ENCODE peak calls at places on chromosomes 16 and 17, in five cellular contexts. K is GM12891, J is H1, Y is K562, A is GM12878. B is an unnamed sample.
A peak's percentile ranks its signal among the peaks of the same experiment; 100 is the strongest.

GRCh38 chr16:89953671-89954406 is 5.3 kb downstream of the DEF8 start:
- DNase-seq in K (peak; percentile 74), J (no peak), Y (no peak), A (no peak), B (peak; percentile 78)

GRCh38 chr16:88505405-88506082 is 52.5 kb downstream of the ZFPM1 start:
- DNase-seq in K (peak; percentile 63), J (no peak), Y (no peak), A (no peak), B (peak; percentile 74)

GRCh38 chr16:24132048-24132796 is 123.9 kb upstream of the CACNG3 start:
- DNase-seq in K (no peak), J (no peak), Y (no peak), A (no peak), B (no peak)

GRCh38 chr16:81850197-81850944 is 71.3 kb downstream of the PLCG2 start:
- DNase-seq in K (no peak), J (no peak), Y (no peak), A (no peak), B (no peak)

GRCh38 chr17:57662644-57663308 is 82.3 kb downstream of the CCDC182 start:
- DNase-seq in K (peak; percentile 42), J (peak; percentile 82), Y (peak; percentile 98), A (no peak), B (peak; percentile 59)

GRCh38 chr16:26598989-26599785 is 467.5 kb upstream of the C16orf82 start:
- DNase-seq in K (no peak), J (peak; percentile 17), Y (no peak), A (no peak), B (no peak)

GRCh38 chr17:7262192-7263070 is at the start of gene CLDN7:
- DNase-seq in K (no peak), J (peak; percentile 90), Y (no peak), A (no peak), B (no peak)

GRCh38 chr16:23452221-23452571 is 793 bp downstream of the COG7 start:
- DNase-seq in K (no peak), J (no peak), Y (no peak), A (no peak), B (no peak)

GRCh38 chr16:87895641-87896141 is 26.4 kb upstream of the SLC7A5 start:
- DNase-seq in K (peak; percentile 48), J (no peak), Y (no peak), A (peak; percentile 67), B (peak; percentile 49)

GRCh38 chr17:74514632-74515035 is 16.6 kb downstream of the CD300LB start:
- DNase-seq in K (no peak), J (no peak), Y (peak; percentile 9), A (no peak), B (no peak)

GRCh38 chr17:77373298-77374169 is 232.8 kb downstream of the SEC14L1 start:
- DNase-seq in K (no peak), J (no peak), Y (no peak), A (no peak), B (peak; percentile 63)

GRCh38 chr16:75011634-75012307 is 12.9 kb downstream of the ZNRF1 start:
- DNase-seq in K (no peak), J (no peak), Y (peak; percentile 43), A (peak; percentile 92), B (no peak)

GRCh38 chr17:33990943-33991706 is 264.0 kb upstream of the CCL2 start:
- DNase-seq in K (no peak), J (no peak), Y (peak; percentile 23), A (no peak), B (no peak)

GRCh38 chr16:4371481-4372314 is at the start of gene VASN:
- DNase-seq in K (peak; percentile 98), J (no peak), Y (peak; percentile 95), A (no peak), B (peak; percentile 96)

DNA sequence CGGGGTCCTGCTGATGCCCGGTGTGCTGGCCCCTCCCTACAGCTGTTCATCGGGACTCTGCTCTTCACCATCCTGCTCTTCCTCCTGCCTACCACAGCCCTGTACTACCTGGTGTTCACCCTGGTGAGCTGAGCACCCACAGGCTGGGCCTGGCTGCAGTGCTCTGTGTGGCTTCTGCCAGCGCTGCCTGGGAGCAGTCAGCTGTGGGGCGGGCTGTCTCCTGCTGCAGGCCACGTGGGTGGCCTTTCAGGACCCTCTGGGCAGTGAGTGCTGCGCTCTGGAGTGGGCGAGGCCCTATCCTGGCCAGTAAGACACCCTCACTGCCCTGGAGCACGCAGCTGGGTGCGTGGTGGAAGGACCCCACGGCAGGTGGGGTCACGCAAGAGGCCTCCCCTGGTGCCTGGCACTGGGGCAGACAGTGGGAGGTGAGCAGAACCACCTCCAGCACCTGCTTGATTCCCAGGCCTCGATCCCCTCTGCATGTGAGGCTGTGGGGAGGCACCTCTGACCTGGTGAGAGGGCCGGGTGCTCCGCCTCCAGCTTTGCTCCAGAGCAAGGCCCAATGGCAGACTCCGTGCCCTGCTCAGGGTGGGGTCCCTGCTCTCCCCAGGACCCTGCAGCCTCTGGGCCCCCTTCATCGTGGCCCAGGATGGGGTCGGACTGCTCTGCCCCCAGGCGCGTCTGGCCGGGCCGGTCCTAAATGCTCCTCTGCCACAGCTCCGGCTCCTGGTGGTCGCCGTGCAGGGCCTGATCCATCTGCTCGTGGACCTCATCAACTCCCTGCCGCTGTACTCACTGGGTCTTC is 9.5 kb upstream of the RAB40C start:
- DNase-seq in K (no peak), J (no peak), Y (no peak), A (no peak), B (no peak)
- TF ChIP-seq POLR2A in K (no peak), J (no peak), Y (no peak), A (no peak), B (no peak)

GRCh38 chr16:2971985-2972784 is 3.0 kb downstream of the PAQR4 start:
- DNase-seq in K (no peak), J (no peak), Y (no peak), A (no peak), B (no peak)
- TF ChIP-seq TAF1 in K (no peak), J (no peak), Y (no peak), A (no peak), B (no peak)

GRCh38 chr17:35011671-35012216 is 31.4 kb downstream of the LIG3 start:
- DNase-seq in K (no peak), J (no peak), Y (no peak), A (no peak), B (no peak)
- TF ChIP-seq POLR2AphosphoS5 in K (no peak), J (peak; percentile 33), Y (no peak), A (no peak), B (no peak)

GRCh38 chr16:17275076-17275732 is 195.6 kb downstream of the XYLT1 start:
- DNase-seq in K (no peak), J (no peak), Y (no peak), A (no peak), B (no peak)

GRCh38 chr16:17270683-17271109 is 200.1 kb downstream of the XYLT1 start:
- DNase-seq in K (no peak), J (no peak), Y (no peak), A (no peak), B (no peak)

GRCh38 chr16:17271687-17272086 is 199.1 kb downstream of the XYLT1 start:
- DNase-seq in K (no peak), J (no peak), Y (no peak), A (no peak), B (no peak)

GRCh38 chr16:17273142-17273561 is 197.6 kb downstream of the XYLT1 start:
- DNase-seq in K (no peak), J (no peak), Y (no peak), A (no peak), B (no peak)

GRCh38 chr16:17272716-17273115 is 198.0 kb downstream of the XYLT1 start:
- DNase-seq in K (no peak), J (no peak), Y (no peak), A (no peak), B (no peak)
- TF ChIP-seq POLR2A in K (no peak), J (no peak), Y (no peak), A (no peak), B (no peak)

GRCh38 chr17:45264430-45264829 is 2.5 kb upstream of the SPATA32 start:
- DNase-seq in K (no peak), J (no peak), Y (no peak), A (no peak), B (no peak)
- TF ChIP-seq TAF1 in K (no peak), J (no peak), Y (no peak), A (no peak), B (no peak)

DNA sequence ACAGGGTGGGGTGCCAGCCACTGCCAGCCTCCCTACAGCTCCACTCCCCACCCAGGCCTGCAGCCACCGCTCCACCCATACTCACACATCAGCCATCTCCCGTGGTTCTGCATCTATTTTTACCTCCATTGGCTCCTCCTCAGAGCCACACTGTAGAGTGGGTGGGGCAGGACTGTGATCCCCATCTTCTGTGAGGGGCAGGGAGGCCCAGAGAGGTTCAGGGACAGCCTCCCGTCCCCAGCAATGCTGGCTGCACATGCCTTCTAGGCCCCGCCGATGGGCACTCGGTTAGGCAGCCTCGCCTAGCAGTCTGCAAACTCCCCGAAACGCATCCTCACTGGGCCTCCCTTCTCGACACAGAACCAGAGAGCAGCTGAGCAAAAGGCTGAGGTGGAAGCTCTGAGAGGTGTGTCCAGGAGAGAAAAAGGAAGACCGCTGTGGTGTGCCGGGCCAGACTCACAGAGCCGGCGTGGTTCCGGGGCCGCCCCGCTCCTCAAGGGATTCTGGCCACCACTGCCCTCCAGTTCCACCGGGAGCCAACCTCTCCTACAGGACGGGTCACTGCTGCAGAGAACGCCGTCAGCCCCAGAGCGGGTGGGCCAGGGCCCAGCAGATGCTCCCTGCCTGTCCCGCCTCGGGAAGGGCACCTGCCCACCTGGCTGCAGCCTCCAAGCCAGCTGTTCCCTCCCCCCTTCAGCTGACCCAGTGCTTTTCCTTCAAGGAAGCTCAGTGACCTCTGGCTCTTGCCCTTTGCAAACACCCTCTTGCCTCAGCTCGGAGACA is 71.8 kb downstream of the ABR start:
- DNase-seq in K (no peak), J (no peak), Y (no peak), A (no peak), B (no peak)
- TF ChIP-seq POLR2AphosphoS5 in K (no peak), J (no peak), Y (no peak), A (no peak), B (no peak)

DNA sequence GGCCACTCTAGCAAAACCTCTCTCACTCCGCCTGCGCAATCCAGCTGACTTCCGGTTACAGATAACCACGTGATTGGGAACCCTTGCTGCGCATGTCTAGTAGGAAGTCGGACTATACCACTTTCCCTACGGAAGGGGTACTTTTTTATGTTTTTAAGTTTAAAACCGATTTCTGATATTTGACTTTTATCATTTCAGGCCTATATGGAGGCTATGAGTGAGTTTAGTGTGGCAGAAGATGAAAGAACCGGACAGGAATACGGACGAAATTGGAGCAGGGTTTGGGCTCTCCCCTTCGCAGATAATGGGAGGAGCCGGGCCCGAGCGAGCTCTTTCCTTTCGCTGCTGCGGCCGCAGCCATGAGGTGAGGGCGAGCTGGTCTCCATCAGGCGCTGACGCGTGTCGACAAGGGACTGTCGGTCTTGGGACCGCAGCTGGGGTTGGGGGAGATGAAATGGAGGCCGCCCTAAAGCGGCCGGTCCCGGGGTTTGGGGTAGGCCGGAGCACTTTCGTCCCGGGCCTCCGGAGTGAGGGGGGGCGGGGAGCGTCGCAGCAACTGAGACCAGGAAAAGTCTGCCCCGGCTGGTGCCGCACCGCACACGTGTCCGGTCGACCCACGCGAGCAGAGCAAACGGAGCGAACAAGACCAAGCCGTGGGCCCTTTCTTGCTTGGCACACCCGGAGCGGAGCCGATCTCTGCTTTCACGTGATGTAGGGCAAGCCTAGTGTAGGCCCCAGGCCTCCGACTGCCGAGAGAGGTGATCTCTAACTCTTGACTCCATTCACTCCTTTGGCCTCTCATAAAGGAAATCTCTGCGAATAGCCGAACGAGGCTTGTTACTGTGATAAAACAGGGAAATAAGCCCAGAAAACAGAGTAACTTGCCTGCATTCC is at the start of gene RPL19:
- DNase-seq in K (peak; percentile 88), J (peak; percentile 61), Y (peak; percentile 95), A (peak; percentile 81), B (peak; percentile 89)
- TF ChIP-seq POLR2A in K (peak; percentile 99), J (peak; percentile 95), Y (peak; percentile 99), A (peak; percentile 98), B (peak; percentile 99)

GRCh38 chr17:66229783-66230538 is 746 bp upstream of the APOH start:
- DNase-seq in K (no peak), J (no peak), Y (no peak), A (no peak), B (no peak)
- TF ChIP-seq TAF1 in K (no peak), J (no peak), Y (no peak), A (no peak), B (no peak)

GRCh38 chr16:84780977-84781376 is 38.8 kb upstream of the CRISPLD2 start:
- DNase-seq in K (no peak), J (no peak), Y (no peak), A (no peak), B (no peak)
- TF ChIP-seq POLR2AphosphoS5 in K (no peak), J (peak; percentile 9), Y (no peak), A (no peak), B (no peak)